ENCODE peak calls at places on chromosomes 6 and 20, in seven cellular contexts. W is mammary epithelial cell, R is tibial artery, M is right lobe of liver, A is fibroblast of pulmonary artery, F is fibroblast of the aortic adventitia, V is left lung. H is an unnamed sample.

GRCh38 chr6:110563711-110564110 is 87.3 kb upstream of the SLC22A16 start:
- DNase-seq in R (no peak), M (no peak), W (no peak), A (no peak), V (no peak), F (no peak), H (no peak)

GRCh38 chr6:154488802-154489437 is 21.6 kb downstream of the CNKSR3 start:
- DNase-seq in M (peak; percentile 62), V (no peak), W (peak; percentile 31), A (peak; percentile 40), R (no peak), F (peak; percentile 76), H (peak; percentile 61)

GRCh38 chr20:56554869-56555268 is 21.8 kb downstream of the FAM209B start:
- DNase-seq in W (peak; percentile 95), M (no peak), R (peak; percentile 32), A (peak; percentile 95), V (no peak), F (peak; percentile 91), H (peak; percentile 98)

GRCh38 chr6:88378639-88379038 is 212.5 kb upstream of the CNR1 start:
- DNase-seq in W (no peak), R (no peak), V (no peak), A (no peak), F (no peak), M (no peak), H (no peak)

GRCh38 chr6:390914-391558 is 516 bp upstream of the IRF4 start:
- DNase-seq in W (no peak), M (no peak), A (no peak), V (no peak), F (peak; percentile 21), R (no peak), H (peak; percentile 22)

GRCh38 chr6:136538836-136539235 is 11.4 kb downstream of the MAP7 start:
- DNase-seq in R (no peak), A (no peak), W (no peak), M (no peak), V (no peak), F (no peak), H (no peak)

GRCh38 chr6:132865364-132865763 is 51.0 kb downstream of the RPS12 start:
- DNase-seq in W (no peak), V (no peak), R (no peak), A (no peak), M (no peak), F (no peak), H (no peak)

GRCh38 chr20:8480597-8480996 is 348.5 kb downstream of the PLCB1 start:
- DNase-seq in V (peak; percentile 43), R (no peak), W (no peak), F (no peak), A (no peak), M (no peak), H (no peak)

GRCh38 chr6:30060634-30060981 is 457 bp upstream of the POLR1H start:
- DNase-seq in W (peak; percentile 22), R (peak; percentile 40), M (peak; percentile 61), A (peak; percentile 34), V (peak; percentile 78), F (no peak), H (peak; percentile 44)

GRCh38 chr6:138844203-138844602 is 48.3 kb downstream of the ECT2L start:
- DNase-seq in R (peak; percentile 67), F (peak; percentile 89), W (no peak), V (no peak), M (no peak), A (peak; percentile 91), H (peak; percentile 90)

GRCh38 chr6:31419842-31420241 is 16.4 kb downstream of the MICA start:
- DNase-seq in V (no peak), A (no peak), F (no peak), W (no peak), R (no peak), M (no peak), H (peak; percentile 47)

GRCh38 chr20:13649548-13649947 is 10.8 kb upstream of the TASP1 start:
- DNase-seq in R (peak; percentile 38), V (no peak), W (no peak), F (peak; percentile 7), A (no peak), M (no peak), H (no peak)

GRCh38 chr20:21323640-21324039 is 20.5 kb downstream of the XRN2 start:
- DNase-seq in R (no peak), W (peak; percentile 84), M (no peak), V (no peak), F (peak; percentile 75), A (peak; percentile 91), H (peak; percentile 90)

GRCh38 chr6:11613336-11613735 is 75.8 kb downstream of the TMEM170B start:
- DNase-seq in A (no peak), M (no peak), V (no peak), W (no peak), R (no peak), F (no peak), H (no peak)

GRCh38 chr6:36956111-36956820 is 1.7 kb downstream of the PI16 start:
- DNase-seq in V (no peak), A (no peak), R (no peak), M (no peak), W (peak; percentile 50), F (peak; percentile 33), H (no peak)

GRCh38 chr6:133945158-133945557 is 7.9 kb upstream of the TBPL1 start:
- DNase-seq in V (no peak), F (no peak), R (no peak), A (peak; percentile 21), M (no peak), W (no peak), H (peak; percentile 52)

GRCh38 chr20:9015984-9016324 is 52.9 kb upstream of the PLCB4 start:
- DNase-seq in A (peak; percentile 28), V (no peak), F (peak; percentile 44), M (no peak), W (no peak), R (no peak), H (peak; percentile 22)

GRCh38 chr20:8545212-8545611 is 413.1 kb downstream of the PLCB1 start:
- DNase-seq in A (peak; percentile 57), V (no peak), F (peak; percentile 49), R (no peak), M (no peak), W (no peak), H (no peak)

DNA sequence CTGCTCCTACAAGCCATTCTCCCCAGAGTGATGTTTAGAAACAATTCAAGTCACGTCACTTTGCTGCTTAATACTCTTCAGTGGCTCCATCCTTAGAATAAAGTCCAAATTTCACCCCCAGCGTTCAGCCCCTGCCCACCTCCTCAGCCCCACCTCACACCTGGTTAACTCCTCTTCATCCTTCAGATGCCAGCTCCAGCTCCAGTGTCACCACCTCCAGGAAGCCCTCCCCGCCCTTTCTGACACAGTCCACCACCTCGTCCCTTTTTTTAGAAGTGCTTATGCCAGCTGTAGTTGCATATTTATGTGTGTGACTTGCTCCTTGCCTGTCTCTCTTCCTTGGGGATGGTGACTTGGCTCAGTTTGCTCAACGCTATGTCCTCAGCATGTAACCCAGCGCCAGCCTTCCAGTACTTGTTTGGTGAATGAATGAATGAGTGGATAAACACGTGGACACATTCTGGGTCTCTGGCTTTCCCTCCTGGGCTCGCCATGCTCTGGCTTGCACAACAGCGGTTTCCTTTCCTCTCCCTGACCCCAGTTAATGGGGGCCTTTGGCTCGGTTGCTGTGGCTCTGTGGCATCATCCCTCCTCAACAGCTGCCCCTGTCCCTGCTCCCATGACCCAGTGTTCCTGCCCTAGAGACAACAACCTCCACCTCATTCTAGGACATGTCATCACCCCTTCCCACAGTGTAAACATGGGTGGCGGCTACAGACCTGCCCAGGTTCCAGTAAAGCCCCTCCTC is 3.7 kb upstream of the IP6K3 start:
- DNase-seq in W (no peak), M (peak; percentile 83), R (no peak), A (no peak), F (no peak), V (no peak), H (peak; percentile 62)
- H3K4me3 ChIP-seq in W (no peak overlapping the region), M (no peak overlapping the region), R (no peak overlapping the region), A (no peak overlapping the region), F (no peak overlapping the region), V (no peak overlapping the region), H (no peak overlapping the region)

DNA sequence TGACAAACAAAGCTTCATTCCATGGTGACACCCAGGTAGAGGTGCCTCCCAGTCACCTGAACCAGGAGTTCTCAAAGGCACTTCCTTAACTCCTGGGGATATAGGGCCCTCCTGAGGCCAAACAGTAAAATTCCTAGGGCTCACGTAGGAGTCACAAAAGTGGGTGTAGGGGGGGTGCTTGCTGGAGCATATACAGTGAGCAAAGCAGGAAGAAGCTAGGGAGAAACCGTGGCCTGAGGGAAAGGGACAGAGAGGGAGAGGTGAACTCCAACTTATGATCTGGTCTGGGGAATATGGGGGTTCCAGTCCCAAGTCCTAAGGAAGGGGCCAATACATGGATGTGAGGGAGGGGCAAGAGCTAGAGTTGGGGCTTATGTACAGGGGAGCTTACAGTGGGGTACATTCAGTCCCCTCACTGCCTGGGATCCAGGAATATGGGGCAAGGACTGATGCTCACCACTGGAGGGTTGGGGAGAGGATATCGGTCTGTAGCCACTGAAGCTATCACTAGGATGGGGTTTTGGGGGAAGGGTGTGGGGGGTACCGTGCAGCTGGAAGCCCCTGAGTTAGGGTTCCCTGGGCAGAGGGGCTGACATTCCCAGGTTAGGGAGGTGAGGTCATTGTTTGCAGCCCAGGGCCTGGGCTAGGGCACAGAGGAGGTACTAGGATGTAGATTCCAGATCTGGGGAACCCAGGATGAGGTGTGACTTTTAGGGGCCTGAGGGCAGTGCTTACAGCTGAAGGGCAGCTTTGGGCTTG is 950 bp downstream of the PEDS1 start:
- DNase-seq in W (peak; percentile 67), M (no peak), R (no peak), V (no peak), F (no peak), A (no peak), H (no peak)
- TF ChIP-seq CTCF in W (peak; percentile 34), M (peak; percentile 12), R (no peak), V (no peak), F (peak; percentile 1), A (no peak), H (peak; percentile 4)

DNA sequence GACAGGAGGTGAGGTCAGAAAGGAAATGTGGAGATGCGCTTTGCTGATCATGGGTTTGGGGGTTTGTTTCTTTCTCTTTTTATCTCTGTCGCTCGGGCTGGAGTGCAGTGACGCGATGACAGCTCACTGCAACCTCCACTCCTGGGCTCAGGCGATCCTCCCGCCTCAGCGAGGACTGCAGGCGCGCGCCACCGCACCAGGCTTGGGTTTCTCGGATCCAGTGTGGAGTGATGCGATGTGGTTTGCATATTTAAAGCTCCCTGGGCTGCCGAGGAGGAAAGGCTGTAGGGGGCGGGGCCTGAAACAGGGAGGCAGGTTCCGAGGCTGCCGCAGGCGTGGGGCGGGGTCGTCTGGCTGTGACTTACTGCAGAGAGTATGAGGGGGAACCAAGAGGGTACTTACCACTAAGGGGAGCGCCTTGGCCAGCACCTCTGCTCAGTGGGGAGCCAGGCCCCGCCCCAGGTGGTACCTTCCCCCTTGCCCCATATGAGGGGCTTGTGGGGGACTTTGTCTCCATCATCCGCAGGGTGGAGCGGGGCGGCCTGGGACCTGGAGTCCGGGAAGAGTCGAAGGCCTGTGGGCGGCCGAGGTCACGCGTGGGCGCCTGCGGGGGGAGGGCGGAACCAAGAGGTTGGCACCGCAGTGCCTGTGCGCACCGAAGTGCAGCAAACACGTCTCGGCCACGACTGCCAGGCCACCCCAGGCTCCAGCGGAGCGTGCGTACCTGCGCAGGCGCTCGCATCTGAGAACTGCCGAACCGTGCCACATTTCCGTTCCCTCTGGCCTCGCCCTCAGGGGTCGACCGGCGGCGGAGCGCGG is 12.7 kb upstream of the BAK1 start:
- DNase-seq in A (no peak), M (no peak), F (no peak), V (peak; percentile 82), R (no peak), W (no peak), H (no peak)
- H3K4me3 ChIP-seq in A (no peak overlapping the region), M (no peak overlapping the region), F (no peak overlapping the region), V (no peak overlapping the region), R (no peak overlapping the region), W (no peak overlapping the region), H (peak overlapping the region; percentile 35)

GRCh38 chr6:122482750-122483080 is 11.1 kb upstream of the SERINC1 start:
- DNase-seq in A (no peak), R (no peak), F (no peak), V (no peak), M (no peak), W (no peak), H (no peak)

GRCh38 chr6:122484760-122485159 is 13.2 kb upstream of the SERINC1 start:
- DNase-seq in A (no peak), M (no peak), R (no peak), F (no peak), V (no peak), W (no peak), H (no peak)
- TF ChIP-seq CTCF in A (no peak), M (no peak), R (no peak), F (no peak), V (no peak), W (no peak), H (no peak)